ENCODE peak calls at places on chromosomes 13 and 19, in nine cellular contexts. One of them, this sample, is unnamed.

GRCh38 chr13:105342421-105342820 is 1193.0 kb downstream of the EFNB2 start:
- DNase-seq in tibial nerve: no peak
- DNase-seq in GM12891: no peak
- DNase-seq in A549: no peak
- DNase-seq in body of pancreas: no peak
- DNase-seq in endothelial cell of umbilical vein: no peak
- DNase-seq in breast epithelium: no peak
- DNase-seq in heart left ventricle: no peak
- DNase-seq in uterus: no peak
- DNase-seq in this sample: no peak

GRCh38 chr13:27171244-27171829 is at the start of gene USP12:
- DNase-seq in tibial nerve: no peak
- DNase-seq in GM12891: peak; percentile 6
- DNase-seq in A549: no peak
- DNase-seq in body of pancreas: no peak
- DNase-seq in endothelial cell of umbilical vein: peak; percentile 39
- DNase-seq in breast epithelium: peak; percentile 53
- DNase-seq in heart left ventricle: no peak
- DNase-seq in uterus: peak; percentile 44
- DNase-seq in this sample: peak; percentile 64

GRCh38 chr19:41995959-41996797 is 2.1 kb upstream of the ATP1A3 start:
- DNase-seq in tibial nerve: no peak
- DNase-seq in GM12891: no peak
- DNase-seq in A549: peak; percentile 72
- DNase-seq in body of pancreas: no peak
- DNase-seq in endothelial cell of umbilical vein: no peak
- DNase-seq in breast epithelium: no peak
- DNase-seq in heart left ventricle: no peak
- DNase-seq in uterus: no peak
- DNase-seq in this sample: no peak

GRCh38 chr13:100987993-100988392 is 313.4 kb upstream of the TMTC4 start:
- DNase-seq in tibial nerve: no peak
- DNase-seq in GM12891: no peak
- DNase-seq in A549: no peak
- DNase-seq in body of pancreas: peak; percentile 5
- DNase-seq in endothelial cell of umbilical vein: peak; percentile 9
- DNase-seq in breast epithelium: no peak
- DNase-seq in heart left ventricle: no peak
- DNase-seq in uterus: no peak
- DNase-seq in this sample: no peak

GRCh38 chr19:18848860-18849661 is 17.3 kb downstream of the UPF1 start:
- DNase-seq in tibial nerve: peak; percentile 47
- DNase-seq in GM12891: no peak
- DNase-seq in A549: no peak
- DNase-seq in body of pancreas: no peak
- DNase-seq in endothelial cell of umbilical vein: peak; percentile 88
- DNase-seq in breast epithelium: no peak
- DNase-seq in heart left ventricle: peak; percentile 80
- DNase-seq in uterus: peak; percentile 73
- DNase-seq in this sample: no peak

GRCh38 chr13:79501538-79502232 is 20.7 kb downstream of the NDFIP2 start:
- DNase-seq in tibial nerve: no peak
- DNase-seq in GM12891: no peak
- DNase-seq in A549: no peak
- DNase-seq in body of pancreas: no peak
- DNase-seq in endothelial cell of umbilical vein: no peak
- DNase-seq in breast epithelium: no peak
- DNase-seq in heart left ventricle: no peak
- DNase-seq in uterus: no peak
- DNase-seq in this sample: no peak

GRCh38 chr19:6227941-6228325 is 51.8 kb downstream of the MLLT1 start:
- DNase-seq in tibial nerve: no peak
- DNase-seq in GM12891: no peak
- DNase-seq in A549: no peak
- DNase-seq in body of pancreas: no peak
- DNase-seq in endothelial cell of umbilical vein: no peak
- DNase-seq in breast epithelium: no peak
- DNase-seq in heart left ventricle: no peak
- DNase-seq in uterus: no peak
- DNase-seq in this sample: no peak

GRCh38 chr13:107450931-107451330 is 764.4 kb downstream of the LIG4 start:
- DNase-seq in tibial nerve: no peak
- DNase-seq in GM12891: no peak
- DNase-seq in A549: no peak
- DNase-seq in body of pancreas: no peak
- DNase-seq in endothelial cell of umbilical vein: peak; percentile 99
- DNase-seq in breast epithelium: no peak
- DNase-seq in heart left ventricle: peak; percentile 41
- DNase-seq in uterus: peak; percentile 26
- DNase-seq in this sample: no peak

GRCh38 chr19:55620410-55620809 is 4.0 kb downstream of the ZNF784 start:
- DNase-seq in tibial nerve: no peak
- DNase-seq in GM12891: no peak
- DNase-seq in A549: no peak
- DNase-seq in body of pancreas: no peak
- DNase-seq in endothelial cell of umbilical vein: no peak
- DNase-seq in breast epithelium: no peak
- DNase-seq in heart left ventricle: no peak
- DNase-seq in uterus: no peak
- DNase-seq in this sample: no peak

GRCh38 chr13:24742294-24742693 is 21.7 kb upstream of the RNF17 start:
- DNase-seq in tibial nerve: no peak
- DNase-seq in GM12891: no peak
- DNase-seq in A549: no peak
- DNase-seq in body of pancreas: no peak
- DNase-seq in endothelial cell of umbilical vein: no peak
- DNase-seq in breast epithelium: no peak
- DNase-seq in heart left ventricle: no peak
- DNase-seq in uterus: no peak
- DNase-seq in this sample: no peak

DNA sequence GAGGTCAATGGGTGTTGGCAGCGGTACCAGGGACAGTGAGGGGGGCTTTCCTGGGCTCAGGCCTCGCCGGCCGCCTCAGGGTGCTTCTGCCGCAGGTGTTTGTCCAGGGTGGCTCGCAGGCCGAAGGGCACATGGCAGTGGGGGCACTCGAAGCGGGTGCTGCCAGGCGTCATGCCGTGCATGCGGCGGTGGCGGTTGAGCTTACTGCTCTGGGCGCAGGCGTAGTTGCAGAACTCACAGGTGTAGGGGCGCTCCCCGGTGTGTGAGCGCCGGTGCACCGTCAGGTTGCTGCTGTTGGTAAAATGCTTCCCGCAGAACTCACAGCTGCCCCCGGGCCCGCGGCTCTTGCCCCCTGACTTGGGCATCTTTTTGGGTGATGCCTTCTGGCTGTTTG is 4.7 kb downstream of the ZNF296 start:
- DNase-seq in tibial nerve: no peak
- DNase-seq in GM12891: no peak
- DNase-seq in A549: no peak
- DNase-seq in body of pancreas: no peak
- DNase-seq in endothelial cell of umbilical vein: no peak
- DNase-seq in breast epithelium: peak; percentile 67
- DNase-seq in heart left ventricle: no peak
- DNase-seq in uterus: no peak
- DNase-seq in this sample: no peak
- TF ChIP-seq POLR2A in tibial nerve: no peak
- TF ChIP-seq POLR2A in GM12891: no peak
- TF ChIP-seq POLR2A in A549: no peak
- TF ChIP-seq POLR2A in body of pancreas: no peak
- TF ChIP-seq POLR2A in endothelial cell of umbilical vein: no peak
- TF ChIP-seq POLR2A in breast epithelium: no peak
- TF ChIP-seq POLR2A in heart left ventricle: no peak
- TF ChIP-seq POLR2A in uterus: no peak
- TF ChIP-seq POLR2A in this sample: no peak

GRCh38 chr19:3762501-3763459 is at the start of gene MRPL54:
- DNase-seq in tibial nerve: peak; percentile 97
- DNase-seq in GM12891: peak; percentile 96
- DNase-seq in A549: peak; percentile 94
- DNase-seq in body of pancreas: peak; percentile 99
- DNase-seq in endothelial cell of umbilical vein: peak; percentile 100
- DNase-seq in breast epithelium: peak; percentile 99
- DNase-seq in heart left ventricle: peak; percentile 99
- DNase-seq in uterus: peak; percentile 99
- DNase-seq in this sample: peak; percentile 99

GRCh38 chr19:3762130-3762473 is 380 bp upstream of the MRPL54 start:
- DNase-seq in tibial nerve: no peak
- DNase-seq in GM12891: no peak
- DNase-seq in A549: no peak
- DNase-seq in body of pancreas: no peak
- DNase-seq in endothelial cell of umbilical vein: no peak
- DNase-seq in breast epithelium: no peak
- DNase-seq in heart left ventricle: no peak
- DNase-seq in uterus: no peak
- DNase-seq in this sample: no peak

GRCh38 chr19:3760871-3761361 is 576 bp downstream of the APBA3 start:
- DNase-seq in tibial nerve: no peak
- DNase-seq in GM12891: no peak
- DNase-seq in A549: no peak
- DNase-seq in body of pancreas: no peak
- DNase-seq in endothelial cell of umbilical vein: no peak
- DNase-seq in breast epithelium: no peak
- DNase-seq in heart left ventricle: no peak
- DNase-seq in uterus: no peak
- DNase-seq in this sample: peak; percentile 46

GRCh38 chr19:3759482-3760254 is 1.8 kb downstream of the APBA3 start:
- DNase-seq in tibial nerve: no peak
- DNase-seq in GM12891: no peak
- DNase-seq in A549: no peak
- DNase-seq in body of pancreas: no peak
- DNase-seq in endothelial cell of umbilical vein: no peak
- DNase-seq in breast epithelium: no peak
- DNase-seq in heart left ventricle: no peak
- DNase-seq in uterus: no peak
- DNase-seq in this sample: no peak

GRCh38 chr19:3761382-3762129 is at the start of gene APBA3:
- DNase-seq in tibial nerve: peak; percentile 88
- DNase-seq in GM12891: peak; percentile 94
- DNase-seq in A549: peak; percentile 69
- DNase-seq in body of pancreas: peak; percentile 95
- DNase-seq in endothelial cell of umbilical vein: peak; percentile 94
- DNase-seq in breast epithelium: peak; percentile 87
- DNase-seq in heart left ventricle: peak; percentile 92
- DNase-seq in uterus: peak; percentile 88
- DNase-seq in this sample: peak; percentile 97
- TF ChIP-seq POLR2A in tibial nerve: peak; percentile 34
- TF ChIP-seq POLR2A in GM12891: peak; percentile 85
- TF ChIP-seq POLR2A in A549: peak; percentile 57
- TF ChIP-seq POLR2A in body of pancreas: peak; percentile 79
- TF ChIP-seq POLR2A in endothelial cell of umbilical vein: peak; percentile 88
- TF ChIP-seq POLR2A in breast epithelium: peak; percentile 40
- TF ChIP-seq POLR2A in heart left ventricle: peak; percentile 85
- TF ChIP-seq POLR2A in uterus: no peak
- TF ChIP-seq POLR2A in this sample: peak; percentile 53

DNA sequence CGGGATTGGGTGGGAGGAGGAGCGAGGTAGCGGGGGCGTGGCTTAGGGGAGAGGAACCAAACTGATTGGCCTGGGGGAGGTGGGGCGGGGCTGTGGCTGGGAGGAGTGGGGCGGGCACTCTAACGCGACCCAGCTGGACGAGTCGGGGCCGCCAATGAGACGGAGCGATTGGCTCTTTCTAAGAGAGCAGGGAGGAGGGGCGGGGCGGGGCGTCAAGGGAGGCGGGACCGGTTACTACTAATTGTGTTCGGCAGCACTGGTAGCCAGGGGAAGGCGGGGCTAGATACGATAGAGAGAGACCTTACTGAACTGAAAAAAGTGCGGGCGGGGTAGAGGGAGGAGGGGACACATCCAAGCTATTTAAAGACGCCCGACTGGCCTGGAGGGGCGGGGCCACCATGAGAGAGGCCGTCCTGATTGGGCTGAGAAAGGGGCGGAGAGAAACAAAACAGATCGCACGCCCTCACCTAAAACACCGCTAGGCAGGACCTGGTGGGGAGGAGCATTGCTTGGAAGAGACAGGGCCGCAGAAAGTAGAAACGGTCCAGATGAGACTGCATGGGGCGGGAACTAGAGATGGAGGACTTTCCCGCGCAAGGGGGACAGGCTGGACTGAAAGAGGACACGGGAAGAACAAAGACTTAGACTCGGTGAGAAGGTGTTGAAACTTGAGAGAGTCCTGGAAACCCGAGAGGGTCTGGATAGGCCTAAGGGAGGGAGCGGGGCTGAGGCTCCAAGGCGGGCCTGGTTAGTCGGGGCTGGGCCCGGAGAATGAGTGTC is at the start of gene KCNC3:
- DNase-seq in tibial nerve: peak; percentile 90
- DNase-seq in GM12891: peak; percentile 94
- DNase-seq in A549: peak; percentile 99
- DNase-seq in body of pancreas: peak; percentile 100
- DNase-seq in endothelial cell of umbilical vein: peak; percentile 99
- DNase-seq in breast epithelium: peak; percentile 100
- DNase-seq in heart left ventricle: peak; percentile 99
- DNase-seq in uterus: peak; percentile 92
- DNase-seq in this sample: peak; percentile 96
- TF ChIP-seq POLR2A in tibial nerve: no peak
- TF ChIP-seq POLR2A in GM12891: peak; percentile 67
- TF ChIP-seq POLR2A in A549: no peak
- TF ChIP-seq POLR2A in body of pancreas: peak; percentile 77
- TF ChIP-seq POLR2A in endothelial cell of umbilical vein: no peak
- TF ChIP-seq POLR2A in breast epithelium: no peak
- TF ChIP-seq POLR2A in heart left ventricle: peak; percentile 72
- TF ChIP-seq POLR2A in uterus: peak; percentile 29
- TF ChIP-seq POLR2A in this sample: peak; percentile 34

DNA sequence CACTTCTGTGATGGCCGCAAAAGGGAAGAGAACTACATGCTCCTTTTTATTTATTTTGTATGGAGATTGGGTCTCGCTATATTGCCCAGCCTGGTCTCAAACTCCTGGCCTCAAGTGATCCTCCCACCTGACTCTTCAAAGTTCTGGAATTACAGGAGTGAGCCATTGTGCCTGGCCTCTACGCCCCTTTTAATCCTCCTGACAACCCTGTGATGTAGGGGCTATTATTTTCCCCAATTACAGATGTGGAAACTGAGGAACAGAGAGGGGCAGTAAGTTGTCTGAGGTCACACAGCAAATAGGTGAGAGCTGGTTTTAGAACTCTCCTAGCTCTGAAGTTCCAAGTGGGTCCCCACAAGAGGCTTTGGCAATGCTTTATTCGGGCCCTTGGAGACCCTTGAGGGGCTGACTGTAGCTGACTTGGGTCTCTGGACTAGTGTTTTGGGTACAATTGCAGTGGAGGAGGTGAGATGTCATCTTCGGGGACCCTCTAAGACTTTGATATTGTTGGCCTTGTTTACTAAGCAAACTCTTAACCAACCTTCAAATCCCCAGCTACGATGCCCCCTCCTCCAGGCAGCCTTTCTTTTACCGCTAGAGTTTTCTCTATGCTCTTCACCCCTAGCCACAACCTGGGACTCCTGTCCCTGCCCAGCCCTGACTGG is 11.8 kb downstream of the TJP3 start:
- DNase-seq in tibial nerve: no peak
- DNase-seq in GM12891: no peak
- DNase-seq in A549: no peak
- DNase-seq in body of pancreas: no peak
- DNase-seq in endothelial cell of umbilical vein: no peak
- DNase-seq in breast epithelium: no peak
- DNase-seq in heart left ventricle: no peak
- DNase-seq in uterus: no peak
- DNase-seq in this sample: no peak
- TF ChIP-seq POLR2A in tibial nerve: no peak
- TF ChIP-seq POLR2A in GM12891: no peak
- TF ChIP-seq POLR2A in A549: no peak
- TF ChIP-seq POLR2A in body of pancreas: no peak
- TF ChIP-seq POLR2A in endothelial cell of umbilical vein: no peak
- TF ChIP-seq POLR2A in breast epithelium: no peak
- TF ChIP-seq POLR2A in heart left ventricle: no peak
- TF ChIP-seq POLR2A in uterus: no peak
- TF ChIP-seq POLR2A in this sample: no peak